ENCODE peak calls at places on chromosomes 6 and 20, in ten cellular contexts. N, D, V, S, H, O, T, F, B and W are unnamed samples.

GRCh38 chr6:157548635-157549467 is 167.9 kb downstream of the ZDHHC14 start:
- DNase-seq in H (no peak), D (no peak), F (no peak), N (no peak), O (no peak), V (no peak), B (no peak), S (peak), T (no peak), W (no peak)

GRCh38 chr20:61913423-61914225 is 152.1 kb downstream of the TAF4 start:
- DNase-seq in H (no peak), T (no peak), S (no peak), N (no peak), O (no peak), V (no peak), F (no peak), D (no peak), B (no peak), W (no peak)

GRCh38 chr6:109344226-109344625 is 38.0 kb downstream of the CD164 start:
- DNase-seq in D (no peak), H (no peak), V (no peak), O (no peak), B (no peak), T (no peak), N (no peak), S (no peak), F (no peak), W (no peak)

GRCh38 chr6:14921878-14922277 is 324.0 kb upstream of the JARID2 start:
- DNase-seq in T (no peak), H (no peak), V (no peak), F (no peak), O (no peak), N (no peak), D (no peak), B (no peak), S (peak), W (peak)

GRCh38 chr20:3820901-3821727 is 767 bp downstream of the AP5S1 start:
- DNase-seq in F (no peak), V (no peak), S (no peak), O (no peak), D (no peak), B (no peak), H (no peak), N (peak), T (no peak), W (no peak)

GRCh38 chr6:168533428-168533827 is 92.4 kb downstream of the SMOC2 start:
- DNase-seq in V (no peak), O (no peak), D (no peak), T (no peak), B (no peak), S (no peak), F (no peak), N (no peak), H (peak), W (no peak)

GRCh38 chr20:24339179-24339578 is 130.2 kb upstream of the SYNDIG1 start:
- DNase-seq in S (no peak), F (no peak), O (no peak), B (no peak), N (no peak), D (peak), T (no peak), H (no peak), V (no peak), W (no peak)

GRCh38 chr6:136011475-136011874 is 160.0 kb downstream of the PDE7B start:
- DNase-seq in N (no peak), V (no peak), S (no peak), B (no peak), O (peak), D (peak), H (peak), F (no peak), T (no peak), W (no peak)

GRCh38 chr20:51176846-51177245 is 153.9 kb upstream of the KCNG1 start:
- DNase-seq in V (no peak), H (peak), D (peak), O (peak), N (no peak), B (no peak), S (no peak), T (peak), F (no peak), W (no peak)

GRCh38 chr6:123777554-123777953 is 26.1 kb upstream of the NKAIN2 start:
- DNase-seq in O (no peak), F (no peak), H (peak), S (no peak), B (no peak), T (no peak), N (no peak), V (no peak), D (peak), W (no peak)

GRCh38 chr6:116444092-116444491 is 17.1 kb upstream of the CALHM6 start:
- DNase-seq in S (no peak), V (no peak), T (peak), D (peak), H (peak), O (no peak), N (no peak), B (peak), F (no peak), W (no peak)

GRCh38 chr6:69961251-69961650 is 94.9 kb downstream of the COL19A1 start:
- DNase-seq in D (no peak), V (no peak), H (no peak), O (no peak), S (no peak), N (no peak), F (no peak), T (no peak), B (no peak), W (no peak)

GRCh38 chr6:3341467-3341866 is 82.7 kb downstream of the PSMG4 start:
- DNase-seq in B (no peak), N (peak), F (no peak), S (no peak), O (peak), V (no peak), T (peak), D (peak), H (peak), W (no peak)

GRCh38 chr6:84361372-84362179 is 134.1 kb upstream of the CEP162 start:
- DNase-seq in D (no peak), V (no peak), B (no peak), O (no peak), S (no peak), H (peak), F (no peak), T (no peak), N (no peak), W (no peak)

GRCh38 chr6:21665436-21666199 is 72.1 kb downstream of the SOX4 start:
- DNase-seq in N (no peak), S (no peak), D (no peak), B (no peak), F (no peak), O (no peak), T (no peak), V (no peak), H (no peak), W (no peak)

GRCh38 chr20:44720617-44720993 is 5.4 kb downstream of the CCN5 start:
- DNase-seq in D (no peak), F (peak), V (no peak), N (no peak), B (no peak), H (peak), O (peak), T (peak), S (no peak), W (no peak)

GRCh38 chr6:108408453-108408852 is 113.6 kb downstream of the AFG1L start:
- DNase-seq in B (no peak), F (no peak), H (peak), O (peak), D (no peak), N (no peak), S (peak), V (no peak), T (no peak), W (no peak)

GRCh38 chr6:47097092-47097945 is 55.2 kb upstream of the ADGRF1 start:
- DNase-seq in D (peak), T (peak), O (peak), N (peak), F (peak), S (peak), V (peak), B (peak), H (peak), W (no peak)

GRCh38 chr20:16821211-16822089 is 73.3 kb downstream of the OTOR start:
- DNase-seq in D (peak), O (peak), S (no peak), B (peak), H (peak), V (no peak), T (peak), N (no peak), F (peak), W (no peak)

GRCh38 chr6:43199912-43200311 is 17.9 kb downstream of the CUL9 start:
- DNase-seq in H (no peak), B (no peak), T (no peak), O (no peak), F (no peak), D (no peak), N (no peak), S (no peak), V (no peak), W (no peak)

GRCh38 chr6:56046576-56046975 is 171.2 kb upstream of the BMP5 start:
- DNase-seq in S (peak), N (no peak), F (no peak), B (no peak), T (peak), O (peak), V (no peak), H (peak), D (peak), W (peak)

GRCh38 chr6:36595168-36595818 is 1.1 kb downstream of the SRSF3 start:
- DNase-seq in B (no peak), N (no peak), S (no peak), D (peak), V (no peak), F (no peak), T (peak), H (peak), O (no peak), W (peak)

GRCh38 chr6:142421285-142422202 is 119.7 kb downstream of the ADGRG6 start:
- DNase-seq in N (no peak), S (no peak), F (no peak), B (no peak), O (peak), T (no peak), V (no peak), D (peak), H (no peak), W (no peak)

GRCh38 chr20:32792316-32792715 is 27.4 kb upstream of the MAPRE1 start:
- DNase-seq in T (peak), V (peak), H (peak), F (no peak), S (no peak), B (no peak), O (peak), D (no peak), N (no peak), W (no peak)

GRCh38 chr6:40476673-40477072 is 110.5 kb downstream of the LRFN2 start:
- DNase-seq in S (no peak), O (no peak), F (no peak), B (no peak), V (no peak), D (no peak), N (no peak), H (no peak), T (no peak), W (no peak)

GRCh38 chr20:34626978-34627377 is 49.9 kb downstream of the PIGU start:
- DNase-seq in F (no peak), O (no peak), D (no peak), B (no peak), T (no peak), N (no peak), S (no peak), V (no peak), H (no peak), W (no peak)

GRCh38 chr6:127207591-127208120 is 59.0 kb upstream of the RNF146 start:
- DNase-seq in F (no peak), T (peak), B (no peak), N (no peak), H (peak), D (peak), S (no peak), V (no peak), O (peak), W (no peak)

GRCh38 chr6:131042664-131043063 is 20.4 kb downstream of the EPB41L2 start:
- DNase-seq in D (no peak), F (no peak), S (no peak), O (no peak), N (peak), B (no peak), T (no peak), V (no peak), H (no peak), W (no peak)

GRCh38 chr6:144578385-144579350 is 293.5 kb downstream of the UTRN start:
- DNase-seq in T (no peak), D (no peak), V (no peak), S (no peak), F (no peak), N (no peak), B (no peak), O (no peak), H (peak), W (no peak)

GRCh38 chr20:23445596-23446217 is 6.2 kb downstream of the CSTL1 start:
- DNase-seq in O (peak), V (no peak), T (peak), F (no peak), S (no peak), B (no peak), N (no peak), H (peak), D (peak), W (no peak)

GRCh38 chr6:28764014-28764723 is 159.6 kb downstream of the TRIM27 start:
- DNase-seq in V (no peak), T (peak), B (no peak), O (no peak), D (no peak), S (no peak), N (no peak), F (peak), H (no peak), W (no peak)

GRCh38 chr6:100823041-100823440 is 58.1 kb downstream of the ASCC3 start:
- DNase-seq in D (no peak), H (no peak), N (no peak), B (no peak), S (no peak), T (no peak), F (no peak), V (no peak), O (no peak), W (no peak)

GRCh38 chr6:168648240-168648639 is 207.3 kb downstream of the SMOC2 start:
- DNase-seq in S (no peak), V (no peak), B (no peak), T (no peak), D (no peak), H (no peak), O (no peak), F (peak), N (no peak), W (no peak)

GRCh38 chr6:193180-193579 is 99.1 kb upstream of the DUSP22 start:
- DNase-seq in T (no peak), N (no peak), B (no peak), H (no peak), F (no peak), V (no peak), S (no peak), O (no peak), D (no peak), W (peak)

GRCh38 chr20:1568166-1568490 is 10.6 kb upstream of the SIRPD start:
- DNase-seq in V (no peak), B (no peak), F (no peak), S (no peak), H (no peak), T (no peak), O (no peak), N (no peak), D (no peak), W (no peak)

GRCh38 chr6:105487040-105487787 is 84.3 kb upstream of the PREP start:
- DNase-seq in T (no peak), B (no peak), H (no peak), S (no peak), N (no peak), D (no peak), O (no peak), F (no peak), V (no peak), W (no peak)

DNA sequence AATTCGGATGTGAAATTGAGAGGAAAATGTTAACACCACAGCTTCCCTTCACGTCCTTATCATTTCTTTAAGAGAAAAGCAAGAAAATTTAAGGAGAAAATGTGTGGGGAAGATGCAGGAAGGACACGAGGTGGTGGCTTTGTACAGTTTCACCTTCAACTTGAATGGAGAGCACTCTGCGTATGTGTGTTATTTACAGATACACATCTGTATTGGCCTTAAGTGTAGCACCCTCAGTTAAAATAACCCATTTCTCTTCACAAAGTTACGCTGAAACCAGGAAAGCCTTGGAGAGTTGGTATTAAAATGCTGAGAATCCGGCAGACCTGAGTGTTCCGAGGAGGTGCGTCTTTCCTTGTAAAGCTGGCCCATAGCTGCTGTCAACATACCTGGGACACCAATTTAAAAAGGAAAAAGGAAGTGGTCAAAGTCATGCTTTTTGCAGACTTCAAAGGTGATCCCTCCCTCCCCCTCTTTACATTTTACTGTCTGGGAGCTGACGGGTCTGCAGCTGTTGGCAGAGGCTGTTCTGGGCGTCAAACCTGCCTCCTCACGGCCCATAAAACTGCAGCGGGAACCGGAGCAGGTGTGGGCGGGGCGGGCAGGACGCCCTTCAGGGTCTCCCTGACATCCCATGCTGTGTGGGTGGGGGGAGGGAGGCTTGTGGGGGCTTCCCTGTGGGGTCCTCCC is 61.3 kb upstream of the TBXT start:
- DNase-seq in S (no peak), O (no peak), T (no peak), F (no peak), V (peak), D (no peak), B (no peak), N (no peak), H (no peak), W (no peak)
- H3K4me3 ChIP-seq in S (no peak), O (no peak), T (no peak), F (no peak), V (no peak), D (no peak), B (no peak), N (no peak), H (no peak), W (no peak)

GRCh38 chr20:8132632-8133587 is 844 bp downstream of the PLCB1 start:
- DNase-seq in N (peak), T (no peak), V (no peak), B (no peak), D (no peak), F (peak), H (peak), O (no peak), S (peak), W (peak)
- H3K4me3 ChIP-seq in N (peak), T (peak), V (peak), B (peak), D (peak), F (peak), H (peak), O (peak), S (peak), W (peak)

DNA sequence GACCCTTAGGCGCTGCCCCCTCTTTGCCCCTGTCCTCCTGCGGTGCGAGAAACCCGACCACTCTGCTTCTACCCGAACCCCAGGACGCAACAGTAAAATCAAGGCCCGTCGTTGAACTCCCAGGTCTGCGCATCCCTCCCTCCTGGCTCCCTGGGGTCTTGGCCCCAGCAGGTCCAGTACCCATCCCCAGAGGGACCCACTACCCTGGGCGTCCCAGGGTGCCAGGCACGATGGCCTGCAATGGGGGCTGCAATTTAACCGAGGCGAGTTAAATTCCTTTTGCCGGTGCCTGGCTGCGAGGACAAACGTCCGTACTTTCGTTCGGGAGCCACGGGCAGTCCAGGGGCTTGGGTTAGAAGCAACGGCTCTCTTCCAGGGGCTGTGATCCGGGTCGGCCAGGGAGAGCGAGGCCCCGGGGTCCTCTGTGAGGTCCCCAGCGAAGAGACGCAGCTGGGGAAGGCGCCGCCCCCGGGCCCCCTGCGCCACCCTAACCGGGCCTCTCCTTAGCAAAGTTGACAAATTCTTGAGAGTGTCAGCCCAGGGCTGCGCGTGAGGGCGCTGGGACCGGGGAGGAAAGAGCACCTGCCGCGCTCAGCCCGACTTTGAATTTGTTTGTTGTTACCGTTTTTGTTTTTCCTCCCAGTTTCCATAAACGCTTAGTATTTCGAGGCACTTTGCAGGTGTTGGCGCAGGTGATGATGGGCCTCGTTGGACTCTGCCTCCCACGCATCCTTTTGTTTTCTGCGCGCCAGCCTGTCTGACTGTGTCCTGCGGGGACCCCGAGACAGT is 6.1 kb downstream of the OLIG3 start:
- DNase-seq in T (no peak), S (no peak), B (no peak), H (no peak), F (no peak), D (no peak), N (no peak), O (no peak), V (no peak), W (no peak)
- H3K4me3 ChIP-seq in T (no peak), S (no peak), B (no peak), H (no peak), F (no peak), D (no peak), N (peak), O (no peak), V (no peak), W (no peak)

DNA sequence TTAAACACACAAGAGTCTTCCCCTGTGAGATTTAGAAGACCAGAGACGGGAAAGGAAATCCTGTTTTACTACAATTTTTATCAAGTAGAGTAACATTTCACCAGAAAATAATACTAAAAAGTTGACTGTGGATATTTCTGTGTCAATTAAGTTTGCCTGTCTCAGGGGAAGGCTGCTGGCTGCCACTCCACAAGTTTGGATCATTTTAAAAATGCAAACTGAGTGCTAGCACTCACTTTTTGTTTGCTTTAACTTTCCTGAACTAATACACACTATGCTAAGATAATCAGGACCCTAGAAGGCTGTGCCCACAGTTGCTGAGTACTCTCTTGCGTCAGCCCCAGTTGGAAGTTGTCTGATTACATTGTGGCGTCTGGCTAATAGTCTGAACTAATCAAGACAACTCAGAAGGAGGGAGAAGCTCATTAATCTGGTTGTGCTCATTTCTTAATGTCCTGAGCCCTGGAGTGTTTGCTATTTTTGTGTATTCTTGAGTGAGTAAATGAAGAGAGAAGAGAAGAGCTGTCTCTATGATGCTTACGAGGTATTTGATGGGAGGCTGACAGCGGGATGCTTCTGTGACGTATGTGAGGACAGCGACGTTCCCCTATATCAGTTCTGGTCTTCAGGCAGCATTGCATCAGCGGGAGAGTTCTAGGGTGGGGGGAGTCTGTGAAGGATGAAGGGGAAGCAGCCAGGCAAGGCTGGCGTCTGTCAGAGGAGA is 664.2 kb downstream of the QKI start:
- DNase-seq in D (no peak), F (no peak), V (no peak), N (no peak), S (no peak), T (no peak), O (no peak), H (peak), B (no peak), W (no peak)
- H3K4me3 ChIP-seq in D (no peak), F (no peak), V (no peak), N (no peak), S (no peak), T (no peak), O (no peak), H (no peak), B (no peak), W (no peak)

DNA sequence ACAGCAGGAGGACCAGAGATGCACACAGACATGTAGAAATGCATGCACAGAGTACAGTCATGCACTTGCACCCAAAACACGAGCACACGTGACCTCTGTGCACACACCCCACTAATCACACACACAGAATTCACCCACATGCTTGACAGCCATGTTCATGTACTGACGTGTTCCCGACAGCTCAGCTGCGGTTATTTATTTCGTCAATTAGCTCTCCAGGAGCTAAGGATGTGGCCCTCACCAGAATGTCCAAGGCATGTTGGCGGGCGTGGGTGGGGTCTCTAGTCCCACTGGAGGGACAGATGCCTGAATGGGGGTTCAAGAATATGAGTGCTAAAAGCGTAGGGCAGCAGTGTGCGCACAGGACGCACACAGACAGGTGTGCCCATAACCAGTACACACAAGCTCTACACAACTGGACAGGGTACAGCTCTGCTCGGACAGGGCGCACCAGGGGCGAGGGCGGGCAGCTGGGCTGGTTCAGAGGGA is 571 bp upstream of the PRPF6 start:
- DNase-seq in S (no peak), H (no peak), F (no peak), O (no peak), B (no peak), D (no peak), T (no peak), N (no peak), V (no peak), W (no peak)
- H3K4me3 ChIP-seq in S (peak), H (peak), F (peak), O (no peak), B (peak), D (peak), T (peak), N (peak), V (peak), W (no peak)